ENCODE peak calls at places on chromosomes 1 and 21, in six cellular contexts. X is activated T-cell treated with anti-CD3 and anti-CD28 coated beads for 1 hour, I is DMS79, C is RWPE1, N is astrocyte of the cerebellum, U is hippocampal formation. K is an unnamed sample.

GRCh38 chr1:160883586-160883985 is 1.4 kb downstream of the ITLN1 start:
- DNase-seq in U (no peak), N (no peak), C (no peak), X (no peak), I (no peak), K (no peak)

GRCh38 chr1:177173976-177174375 is 3.2 kb downstream of the BRINP2 start:
- DNase-seq in I (no peak), U (no peak), C (no peak), X (no peak), N (no peak), K (no peak)

GRCh38 chr1:201540846-201541735 is 2.2 kb downstream of the NAV1 start:
- DNase-seq in I (no peak), X (no peak), N (no peak), U (no peak), C (no peak), K (no peak)

GRCh38 chr1:230568008-230568407 is 74.3 kb upstream of the COG2 start:
- DNase-seq in X (no peak), N (no peak), U (no peak), C (peak), I (no peak), K (no peak)

GRCh38 chr1:33086384-33086850 is 5.5 kb downstream of the AZIN2 start:
- DNase-seq in I (peak), U (peak), N (peak), X (no peak), C (no peak), K (no peak)

GRCh38 chr1:41894778-41895483 is 23.8 kb downstream of the HIVEP3 start:
- DNase-seq in X (no peak), I (no peak), U (no peak), C (no peak), N (no peak), K (no peak)

GRCh38 chr1:26857473-26857872 is 5.5 kb upstream of the SFN start:
- DNase-seq in U (no peak), X (no peak), C (no peak), I (no peak), N (no peak), K (no peak)

GRCh38 chr21:46052703-46053651 is 44.9 kb upstream of the COL6A2 start:
- DNase-seq in N (peak), X (no peak), I (no peak), U (no peak), C (no peak), K (no peak)

GRCh38 chr1:204882479-204882878 is 11.8 kb downstream of the NFASC start:
- DNase-seq in U (no peak), I (no peak), C (no peak), X (no peak), N (no peak), K (no peak)

GRCh38 chr1:203526572-203526971 is 32.6 kb downstream of the OPTC start:
- DNase-seq in I (no peak), U (no peak), X (no peak), N (no peak), C (peak), K (no peak)

GRCh38 chr1:68723791-68724190 is 226.9 kb upstream of the DEPDC1 start:
- DNase-seq in C (no peak), U (no peak), N (no peak), X (no peak), I (no peak), K (no peak)